ENCODE peak calls at places on chromosomes 1 and 21, in four cellular contexts. One of them, this sample, is unnamed.

GRCh38 chr1:59128784-59129227 is 168.1 kb upstream of the FGGY start:
- DNase-seq in neural crest cell: no peak
- DNase-seq in M059J: peak; percentile 91
- DNase-seq in tibial artery: no peak
- DNase-seq in this sample: no peak

GRCh38 chr1:210143465-210144062 is 89.0 kb upstream of the SERTAD4 start:
- DNase-seq in M059J: peak; percentile 72
- DNase-seq in neural crest cell: peak; percentile 79
- DNase-seq in tibial artery: peak; percentile 80
- DNase-seq in this sample: peak; percentile 38

GRCh38 chr1:110309139-110309538 is 30.0 kb upstream of the RBM15 start:
- DNase-seq in neural crest cell: no peak
- DNase-seq in M059J: peak; percentile 55
- DNase-seq in tibial artery: no peak
- DNase-seq in this sample: no peak

GRCh38 chr1:227922501-227923352 is 25.0 kb downstream of the WNT9A start:
- DNase-seq in M059J: no peak
- DNase-seq in tibial artery: no peak
- DNase-seq in neural crest cell: no peak
- DNase-seq in this sample: no peak

GRCh38 chr1:12316331-12316730 is 86.5 kb downstream of the VPS13D start:
- DNase-seq in tibial artery: no peak
- DNase-seq in M059J: no peak
- DNase-seq in neural crest cell: no peak
- DNase-seq in this sample: no peak

GRCh38 chr1:149849246-149849946 is 50.0 kb upstream of the BOLA1 start:
- DNase-seq in neural crest cell: peak; percentile 0
- DNase-seq in M059J: peak; percentile 47
- DNase-seq in tibial artery: no peak
- DNase-seq in this sample: no peak

GRCh38 chr1:66397192-66397591 is 136.8 kb upstream of the SGIP1 start:
- DNase-seq in tibial artery: no peak
- DNase-seq in M059J: no peak
- DNase-seq in neural crest cell: no peak
- DNase-seq in this sample: no peak

GRCh38 chr1:157112186-157112867 is 12.7 kb upstream of the ETV3L start:
- DNase-seq in tibial artery: no peak
- DNase-seq in M059J: no peak
- DNase-seq in neural crest cell: no peak
- DNase-seq in this sample: no peak

GRCh38 chr21:31457675-31458074 is 113.6 kb upstream of the TIAM1 start:
- DNase-seq in tibial artery: no peak
- DNase-seq in neural crest cell: no peak
- DNase-seq in M059J: no peak
- DNase-seq in this sample: no peak

GRCh38 chr1:85584264-85584781 is 3.8 kb downstream of the CCN1 start:
- DNase-seq in M059J: peak; percentile 93
- DNase-seq in tibial artery: no peak
- DNase-seq in neural crest cell: no peak
- DNase-seq in this sample: no peak

GRCh38 chr1:12650001-12650421 is 6.1 kb downstream of the AADACL4 start:
- DNase-seq in M059J: peak; percentile 52
- DNase-seq in tibial artery: no peak
- DNase-seq in neural crest cell: no peak
- DNase-seq in this sample: no peak

GRCh38 chr1:156420209-156421061 is 51.4 kb downstream of the RHBG start:
- DNase-seq in M059J: peak; percentile 9
- DNase-seq in neural crest cell: no peak
- DNase-seq in tibial artery: no peak
- DNase-seq in this sample: no peak